ENCODE peak calls at places on chromosomes 6 and 20, in four cellular contexts. One of them, this sample, is unnamed. For H3K9me3, the result is how much of the 10 kb centered on the place peaks cover.

GRCh38 chr6:85537055-85537494 is 56.6 kb downstream of the SNX14 start:
- DNase-seq in SK-N-SH: peak
- DNase-seq in K562: no peak
- DNase-seq in stomach: no peak
- DNase-seq in this sample: no peak

GRCh38 chr6:11374036-11375010 is 141.9 kb upstream of the NEDD9 start:
- DNase-seq in SK-N-SH: no peak
- DNase-seq in K562: no peak
- DNase-seq in stomach: no peak
- DNase-seq in this sample: no peak

GRCh38 chr20:17893480-17893879 is 75.1 kb downstream of the SNX5 start:
- DNase-seq in SK-N-SH: no peak
- DNase-seq in K562: no peak
- DNase-seq in stomach: no peak
- DNase-seq in this sample: no peak

GRCh38 chr6:170545405-170545804 is 7.7 kb downstream of the PSMB1 start:
- DNase-seq in SK-N-SH: no peak
- DNase-seq in K562: no peak
- DNase-seq in stomach: no peak
- DNase-seq in this sample: no peak

GRCh38 chr6:13273931-13274706 is 54.2 kb downstream of the TBC1D7 start:
- DNase-seq in SK-N-SH: no peak
- DNase-seq in K562: peak
- DNase-seq in stomach: peak
- DNase-seq in this sample: no peak

GRCh38 chr20:45993197-45993951 is 15.3 kb upstream of the MMP9 start:
- DNase-seq in SK-N-SH: peak
- DNase-seq in K562: no peak
- DNase-seq in stomach: peak
- DNase-seq in this sample: peak

GRCh38 chr6:70651326-70651905 is 16.3 kb upstream of the SMAP1 start:
- DNase-seq in SK-N-SH: no peak
- DNase-seq in K562: no peak
- DNase-seq in stomach: no peak
- DNase-seq in this sample: no peak

GRCh38 chr20:44247676-44248419 is 740 bp downstream of the GDAP1L1 start:
- DNase-seq in SK-N-SH: peak
- DNase-seq in K562: peak
- DNase-seq in stomach: no peak
- DNase-seq in this sample: no peak

GRCh38 chr6:138999949-139000725 is 12.1 kb upstream of the REPS1 start:
- DNase-seq in SK-N-SH: no peak
- DNase-seq in K562: no peak
- DNase-seq in stomach: no peak
- DNase-seq in this sample: no peak

GRCh38 chr6:25404693-25405169 is 125.6 kb downstream of the CARMIL1 start:
- DNase-seq in SK-N-SH: no peak
- DNase-seq in K562: no peak
- DNase-seq in stomach: peak
- DNase-seq in this sample: no peak

GRCh38 chr6:13492357-13492756 is 5.0 kb upstream of the GFOD1 start:
- DNase-seq in SK-N-SH: no peak
- DNase-seq in K562: no peak
- DNase-seq in stomach: no peak
- DNase-seq in this sample: no peak

GRCh38 chr6:74320715-74321114 is 624.7 kb downstream of the CD109 start:
- DNase-seq in SK-N-SH: no peak
- DNase-seq in K562: no peak
- DNase-seq in stomach: no peak
- DNase-seq in this sample: no peak

GRCh38 chr6:141165012-141165411 is 967.7 kb upstream of the GJE1 start:
- DNase-seq in SK-N-SH: no peak
- DNase-seq in K562: no peak
- DNase-seq in stomach: no peak
- DNase-seq in this sample: no peak

GRCh38 chr20:64108731-64109389 is 1.5 kb upstream of the NPBWR2 start:
- DNase-seq in SK-N-SH: no peak
- DNase-seq in K562: no peak
- DNase-seq in stomach: peak
- DNase-seq in this sample: peak

GRCh38 chr20:61660559-61660958 is 405.1 kb downstream of the TAF4 start:
- DNase-seq in SK-N-SH: no peak
- DNase-seq in K562: no peak
- DNase-seq in stomach: no peak
- DNase-seq in this sample: no peak

GRCh38 chr20:2470051-2470431 is 548 bp downstream of the SNRPB start:
- DNase-seq in SK-N-SH: peak
- DNase-seq in K562: peak
- DNase-seq in stomach: no peak
- DNase-seq in this sample: no peak

GRCh38 chr6:126540161-126540560 is 200.2 kb downstream of the CENPW start:
- DNase-seq in SK-N-SH: no peak
- DNase-seq in K562: no peak
- DNase-seq in stomach: no peak
- DNase-seq in this sample: no peak

GRCh38 chr6:43773050-43773956 is 3.3 kb downstream of the VEGFA start:
- DNase-seq in SK-N-SH: peak
- DNase-seq in K562: peak
- DNase-seq in stomach: peak
- DNase-seq in this sample: peak

GRCh38 chr20:44129996-44130718 is 56.8 kb downstream of the JPH2 start:
- DNase-seq in SK-N-SH: no peak
- DNase-seq in K562: no peak
- DNase-seq in stomach: no peak
- DNase-seq in this sample: peak

GRCh38 chr6:160347259-160348208 is 644 bp upstream of the SLC22A3 start:
- DNase-seq in SK-N-SH: peak
- DNase-seq in K562: no peak
- DNase-seq in stomach: no peak
- DNase-seq in this sample: no peak

GRCh38 chr20:33169176-33169794 is 1.3 kb downstream of the BPIFA2 start:
- DNase-seq in SK-N-SH: no peak
- DNase-seq in K562: peak
- DNase-seq in stomach: no peak
- DNase-seq in this sample: no peak

GRCh38 chr20:10788055-10788454 is 114.3 kb upstream of the JAG1 start:
- DNase-seq in SK-N-SH: no peak
- DNase-seq in K562: no peak
- DNase-seq in stomach: no peak
- DNase-seq in this sample: no peak

GRCh38 chr20:61803416-61803902 is 262.2 kb downstream of the TAF4 start:
- DNase-seq in SK-N-SH: no peak
- DNase-seq in K562: no peak
- DNase-seq in stomach: no peak
- DNase-seq in this sample: no peak

GRCh38 chr6:88050140-88050818 is 2.6 kb downstream of the SPACA1 start:
- DNase-seq in SK-N-SH: no peak
- DNase-seq in K562: no peak
- DNase-seq in stomach: no peak
- DNase-seq in this sample: no peak

GRCh38 chr20:5067877-5068276 is 51.9 kb downstream of the PCNA start:
- DNase-seq in SK-N-SH: no peak
- DNase-seq in K562: no peak
- DNase-seq in stomach: no peak
- DNase-seq in this sample: no peak

GRCh38 chr20:1440024-1440423 is 26.6 kb downstream of the NSFL1C start:
- DNase-seq in SK-N-SH: peak
- DNase-seq in K562: peak
- DNase-seq in stomach: no peak
- DNase-seq in this sample: no peak

GRCh38 chr6:79895382-79896100 is 51.8 kb downstream of the ELOVL4 start:
- DNase-seq in SK-N-SH: no peak
- DNase-seq in K562: no peak
- DNase-seq in stomach: no peak
- DNase-seq in this sample: no peak

GRCh38 chr6:110528051-110528929 is 51.9 kb upstream of the SLC22A16 start:
- DNase-seq in SK-N-SH: peak
- DNase-seq in K562: peak
- DNase-seq in stomach: peak
- DNase-seq in this sample: no peak
- TF ChIP-seq POLR2AphosphoS5 in SK-N-SH: peak
- TF ChIP-seq POLR2AphosphoS5 in K562: no peak
- TF ChIP-seq POLR2AphosphoS5 in stomach: peak
- TF ChIP-seq POLR2AphosphoS5 in this sample: no peak

GRCh38 chr20:59682603-59683002 is 78.3 kb downstream of the PHACTR3 start:
- DNase-seq in SK-N-SH: no peak
- DNase-seq in K562: no peak
- DNase-seq in stomach: no peak
- DNase-seq in this sample: no peak
- H3K9me3 ChIP-seq in SK-N-SH: under half
- H3K9me3 ChIP-seq in K562: under half
- H3K9me3 ChIP-seq in stomach: under half
- H3K9me3 ChIP-seq in this sample: under half

DNA sequence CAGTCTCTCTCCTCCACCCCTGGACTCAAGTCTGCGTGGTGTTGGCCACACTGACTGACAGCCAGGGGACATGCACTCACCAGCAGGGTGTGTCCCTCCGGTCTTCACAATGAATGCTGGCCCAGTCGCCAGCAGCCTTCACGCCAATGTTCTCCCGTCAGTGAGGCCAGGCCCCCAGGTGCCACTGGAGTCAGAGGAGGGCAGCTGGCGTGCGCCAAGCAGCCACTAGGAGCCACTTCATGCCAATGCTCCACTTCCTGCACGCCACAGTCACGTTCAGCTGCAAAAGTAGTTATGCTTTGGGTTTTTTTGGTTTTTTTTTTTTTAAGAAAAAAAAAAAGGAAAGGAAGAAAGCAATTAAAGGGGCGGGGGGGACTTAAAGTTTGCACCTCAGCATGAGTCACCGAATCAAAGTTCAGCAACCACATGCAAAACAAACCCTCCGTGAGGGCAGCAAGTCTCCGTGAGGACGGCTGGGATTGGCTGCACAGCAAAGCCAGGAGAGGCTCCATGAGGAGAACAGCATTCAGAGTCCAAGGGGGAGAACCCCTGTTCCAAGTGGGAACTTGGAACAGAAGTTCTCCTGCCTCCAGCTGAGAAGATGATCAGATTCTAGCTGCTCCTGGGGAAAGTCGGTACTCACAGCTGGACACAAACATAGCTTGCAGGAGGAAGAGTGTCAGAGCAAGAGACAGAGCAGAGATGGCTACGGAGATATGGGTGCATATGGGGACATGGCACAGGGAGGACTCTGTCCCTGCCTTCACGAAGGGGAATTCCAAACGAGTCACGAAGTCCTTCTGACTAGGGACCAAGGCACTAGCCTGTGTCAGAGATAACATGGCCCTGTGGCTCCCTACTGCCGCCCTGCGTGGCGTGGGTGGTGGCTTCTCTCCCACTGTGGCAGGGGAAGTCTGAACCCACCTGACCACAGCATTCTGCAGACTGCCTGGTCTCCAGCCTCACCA is at the start of gene ZC3H12D:
- DNase-seq in SK-N-SH: no peak
- DNase-seq in K562: no peak
- DNase-seq in stomach: peak
- DNase-seq in this sample: peak
- TF ChIP-seq POLR2AphosphoS5 in SK-N-SH: no peak
- TF ChIP-seq POLR2AphosphoS5 in K562: no peak
- TF ChIP-seq POLR2AphosphoS5 in stomach: peak
- TF ChIP-seq POLR2AphosphoS5 in this sample: peak

GRCh38 chr6:164855281-164855680 is 454.1 kb downstream of the C6orf118 start:
- DNase-seq in SK-N-SH: peak
- DNase-seq in K562: no peak
- DNase-seq in stomach: no peak
- DNase-seq in this sample: no peak
- H3K9me3 ChIP-seq in SK-N-SH: under half
- H3K9me3 ChIP-seq in K562: under half
- H3K9me3 ChIP-seq in stomach: under half
- H3K9me3 ChIP-seq in this sample: under half